ENCODE peak calls at places on chromosomes 16 and 17, in eight cellular contexts. Z is NCI-H748 treated with DMSO at 0.1 percent for 48 hours, N is endodermal cell, G is right atrium auricular region, C is glomerular endothelial cell, K is cardiac septum, I is aorta, E is glutamatergic neuron. T is an unnamed sample.

GRCh38 chr17:83203472-83204221 is 124.2 kb downstream of the METRNL start:
- DNase-seq in Z (no peak), N (no peak), G (peak; percentile 59), C (no peak), K (peak; percentile 75), I (peak; percentile 73), E (peak; percentile 14), T (no peak)

GRCh38 chr17:4584125-4584834 is at the start of gene SMTNL2:
- DNase-seq in Z (no peak), N (peak; percentile 87), G (no peak), C (no peak), K (no peak), I (peak; percentile 83), E (peak; percentile 84), T (no peak)

GRCh38 chr17:16406742-16407674 is 8.4 kb upstream of the TRPV2 start:
- DNase-seq in Z (no peak), N (peak; percentile 98), G (no peak), C (no peak), K (peak; percentile 80), I (peak; percentile 89), E (peak; percentile 74), T (no peak)

GRCh38 chr17:2239882-2240430 is 63.6 kb downstream of the SMG6 start:
- DNase-seq in Z (no peak), N (peak; percentile 59), G (peak; percentile 88), C (peak; percentile 54), K (no peak), I (peak; percentile 89), E (no peak), T (no peak)

GRCh38 chr17:37182786-37183185 is 193.0 kb upstream of the C17orf78 start:
- DNase-seq in Z (no peak), N (no peak), G (no peak), C (no peak), K (no peak), I (no peak), E (no peak), T (no peak)

GRCh38 chr17:51948128-51948527 is 210.4 kb downstream of the CA10 start:
- DNase-seq in Z (peak; percentile 7), N (no peak), G (no peak), C (no peak), K (no peak), I (no peak), E (no peak), T (no peak)

GRCh38 chr17:22128723-22129122 is 436.4 kb downstream of the KCNJ18 start:
- DNase-seq in Z (no peak), N (no peak), G (no peak), C (no peak), K (no peak), I (no peak), E (no peak), T (no peak)

GRCh38 chr17:1829189-1829578 is 518 bp downstream of the SMYD4 start:
- DNase-seq in Z (no peak), N (no peak), G (no peak), C (no peak), K (no peak), I (no peak), E (peak; percentile 35), T (no peak)

GRCh38 chr16:75238853-75239371 is 12.5 kb downstream of the BCAR1 start:
- DNase-seq in Z (no peak), N (no peak), G (no peak), C (no peak), K (no peak), I (peak; percentile 89), E (peak; percentile 68), T (no peak)

GRCh38 chr17:21297597-21297996 is 13.1 kb downstream of the MAP2K3 start:
- DNase-seq in Z (no peak), N (no peak), G (no peak), C (no peak), K (no peak), I (no peak), E (no peak), T (no peak)

GRCh38 chr17:39694593-39694992 is 5.3 kb upstream of the ERBB2 start:
- DNase-seq in Z (no peak), N (peak; percentile 55), G (no peak), C (no peak), K (no peak), I (no peak), E (no peak), T (no peak)

GRCh38 chr17:75178453-75178852 is 4.3 kb downstream of the SUMO2 start:
- DNase-seq in Z (no peak), N (no peak), G (no peak), C (no peak), K (no peak), I (no peak), E (no peak), T (no peak)

GRCh38 chr16:82612263-82612662 is 14.5 kb upstream of the CDH13 start:
- DNase-seq in Z (no peak), N (no peak), G (no peak), C (no peak), K (no peak), I (no peak), E (no peak), T (no peak)

GRCh38 chr17:7101531-7101930 is 13.1 kb downstream of the ASGR2 start:
- DNase-seq in Z (no peak), N (no peak), G (no peak), C (no peak), K (no peak), I (peak; percentile 67), E (no peak), T (no peak)